ENCODE peak calls at places on chromosomes 3 and 15, in seven cellular contexts. A, Z, I, E, X, H and B are unnamed samples.
A peak's percentile ranks its signal among the peaks of the same experiment; 100 is the strongest.

GRCh38 chr3:11591006-11591360 is 52.7 kb downstream of the VGLL4 start:
- DNase-seq in I (no peak), A (no peak), H (no peak), X (no peak), E (no peak), Z (no peak), B (no peak)

GRCh38 chr15:69723404-69724097 is 270.9 kb downstream of the RPLP1 start:
- DNase-seq in H (no peak), I (no peak), Z (no peak), E (no peak), A (no peak), X (no peak), B (no peak)

GRCh38 chr3:100089802-100090668 is 24.3 kb downstream of the FILIP1L start:
- DNase-seq in H (no peak), Z (no peak), X (peak; percentile 67), E (no peak), A (peak; percentile 27), I (no peak), B (no peak)

GRCh38 chr3:119717520-119717919 is 14.7 kb downstream of the CFAP91 start:
- DNase-seq in X (no peak), E (no peak), Z (no peak), H (no peak), A (no peak), I (no peak), B (no peak)

GRCh38 chr15:65368300-65368617 is 9.5 kb downstream of the IGDCC3 start:
- DNase-seq in E (no peak), X (no peak), Z (peak; percentile 35), A (no peak), H (no peak), I (no peak), B (no peak)

GRCh38 chr3:99503350-99503749 is 135.0 kb upstream of the COL8A1 start:
- DNase-seq in A (no peak), E (no peak), X (no peak), Z (no peak), I (no peak), H (no peak), B (peak; percentile 34)

GRCh38 chr15:74786659-74787165 is 4.8 kb downstream of the CSK start:
- DNase-seq in E (no peak), Z (no peak), I (no peak), H (no peak), X (no peak), A (no peak), B (no peak)

GRCh38 chr3:10774825-10775224 is 41.2 kb upstream of the SLC6A11 start:
- DNase-seq in A (no peak), E (no peak), I (no peak), H (no peak), X (no peak), Z (no peak), B (no peak)

GRCh38 chr3:65318231-65318630 is 630.4 kb upstream of the ADAMTS9 start:
- DNase-seq in H (no peak), A (no peak), Z (no peak), I (no peak), X (no peak), E (no peak), B (no peak)

GRCh38 chr3:31341130-31341529 is 191.6 kb upstream of the STT3B start:
- DNase-seq in Z (no peak), I (no peak), A (no peak), X (peak; percentile 52), E (no peak), H (peak; percentile 26), B (no peak)

GRCh38 chr3:141399979-141400971 is 32.0 kb downstream of the ZBTB38 start:
- DNase-seq in H (no peak), I (no peak), X (peak; percentile 97), Z (no peak), E (no peak), A (no peak), B (no peak)

GRCh38 chr15:39511915-39512260 is 69.0 kb upstream of the THBS1 start:
- DNase-seq in H (no peak), A (peak; percentile 62), E (no peak), I (no peak), X (no peak), Z (no peak), B (no peak)

GRCh38 chr3:172034786-172035685 is 4.3 kb upstream of the FNDC3B start:
- DNase-seq in Z (no peak), E (no peak), X (no peak), A (no peak), H (no peak), I (peak; percentile 34), B (no peak)

GRCh38 chr3:14839236-14839635 is 20.5 kb downstream of the FGD5 start:
- DNase-seq in Z (no peak), E (no peak), I (no peak), X (no peak), A (no peak), H (no peak), B (no peak)

GRCh38 chr3:188452158-188452772 is 298.3 kb downstream of the LPP start:
- DNase-seq in E (no peak), H (no peak), Z (no peak), X (no peak), I (no peak), A (no peak), B (no peak)

GRCh38 chr3:144182501-144182900 is 210.9 kb downstream of the DIPK2A start:
- DNase-seq in X (no peak), A (no peak), E (no peak), I (no peak), H (no peak), Z (no peak), B (no peak)

GRCh38 chr15:28913171-28913765 is 27.5 kb downstream of the APBA2 start:
- DNase-seq in X (no peak), E (no peak), H (no peak), A (no peak), I (no peak), Z (no peak), B (no peak)

GRCh38 chr15:70200511-70200991 is 102.8 kb upstream of the TLE3 start:
- DNase-seq in I (no peak), Z (no peak), A (no peak), E (no peak), H (no peak), X (no peak), B (no peak)

GRCh38 chr3:151283907-151284461 is 5.6 kb upstream of the P2RY14 start:
- DNase-seq in E (peak; percentile 23), Z (no peak), I (no peak), X (peak; percentile 84), A (peak; percentile 53), H (peak; percentile 66), B (no peak)

DNA sequence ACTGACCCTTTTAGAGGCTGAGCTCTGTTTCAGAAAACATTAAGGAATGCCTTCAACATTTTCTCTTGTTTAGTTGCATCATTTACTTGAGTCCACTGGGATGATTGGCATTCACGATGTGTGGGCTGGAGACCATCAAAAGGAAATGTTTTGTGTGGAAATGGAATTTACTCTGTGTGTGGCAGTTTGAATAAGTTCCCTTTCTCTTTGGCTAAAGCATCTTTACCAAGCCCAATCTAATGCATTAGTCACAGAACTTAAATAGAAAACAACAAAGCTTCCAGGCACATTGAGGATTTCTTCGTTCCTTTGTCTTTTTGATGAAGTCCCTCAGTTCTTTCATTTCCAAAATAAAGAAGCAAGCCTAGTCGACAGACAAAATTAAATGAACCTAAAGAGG is 633.8 kb upstream of the TGFBR2 start:
- DNase-seq in E (no peak), I (peak; percentile 36), H (no peak), X (no peak), A (peak; percentile 8), Z (no peak), B (no peak)
- H3K4me3 ChIP-seq in E (no peak overlapping the region), I (no peak overlapping the region), H (no peak overlapping the region), X (no peak overlapping the region), A (no peak overlapping the region), Z (no peak overlapping the region), B (no peak overlapping the region)

GRCh38 chr15:71820127-71820526 is 9.8 kb downstream of the NR2E3 start:
- DNase-seq in A (no peak), X (no peak), Z (no peak), E (no peak), H (no peak), I (no peak), B (no peak)
- H3K9me3 ChIP-seq in A (peaks cover 43% of the 10 kb centered on the region), X (peaks cover 21% of the 10 kb centered on the region), Z (no peaks in the 10 kb centered on the region), E (no peaks in the 10 kb centered on the region), H (peaks cover 43% of the 10 kb centered on the region), I (peaks cover 57% of the 10 kb centered on the region), B (no peaks in the 10 kb centered on the region)

GRCh38 chr15:88657326-88658069 is 18.7 kb downstream of the ISG20 start:
- DNase-seq in E (no peak), A (no peak), Z (no peak), H (peak; percentile 49), I (no peak), X (no peak), B (peak; percentile 53)

GRCh38 chr15:88654430-88655102 is 15.8 kb downstream of the ISG20 start:
- DNase-seq in I (no peak), X (no peak), H (peak; percentile 21), E (no peak), Z (no peak), A (no peak), B (no peak)

GRCh38 chr15:88655103-88655553 is 16.3 kb downstream of the ISG20 start:
- DNase-seq in I (no peak), E (no peak), X (no peak), Z (no peak), H (peak; percentile 24), A (no peak), B (no peak)

GRCh38 chr15:88656760-88657221 is 18.0 kb downstream of the ISG20 start:
- DNase-seq in A (no peak), Z (no peak), X (no peak), H (peak; percentile 41), I (no peak), E (no peak), B (no peak)

DNA sequence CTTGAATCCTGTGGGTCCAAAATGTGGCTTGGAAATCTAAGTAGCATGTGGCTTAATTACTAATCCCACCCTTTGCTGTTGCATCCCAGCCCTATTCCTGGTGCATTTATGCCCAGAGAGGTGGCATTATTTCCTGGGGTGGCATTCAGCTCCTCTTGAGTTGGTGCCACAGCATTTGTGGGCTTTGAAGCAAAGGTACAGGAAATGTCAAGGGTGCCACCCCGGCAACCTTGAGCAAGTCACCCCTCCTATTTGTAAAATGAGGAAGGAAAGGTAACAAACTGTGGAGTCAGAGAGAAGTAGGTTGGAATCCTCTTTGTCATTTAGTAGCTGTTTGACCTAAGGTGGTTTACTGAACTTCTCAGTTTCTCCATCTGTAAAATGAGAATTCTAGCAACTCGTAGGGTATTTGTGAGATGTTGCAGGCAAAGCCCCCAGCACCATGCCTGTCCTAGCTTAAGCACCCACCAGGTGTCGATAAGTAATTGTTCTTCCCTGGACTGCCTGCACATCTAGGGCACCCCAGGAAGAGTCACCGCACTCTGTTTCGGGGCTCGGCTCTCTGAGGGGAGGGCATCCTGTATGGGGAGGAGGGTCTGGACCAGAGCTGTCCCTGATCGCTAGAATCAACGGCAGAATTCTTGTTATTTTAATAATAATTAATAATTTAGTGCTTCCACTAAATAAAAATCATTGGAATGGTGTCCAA is 17.1 kb downstream of the ISG20 start:
- DNase-seq in Z (no peak), A (no peak), I (no peak), H (peak; percentile 1), E (no peak), X (no peak), B (no peak)
- H3K4me3 ChIP-seq in Z (no peak overlapping the region), A (no peak overlapping the region), I (no peak overlapping the region), H (no peak overlapping the region), E (no peak overlapping the region), X (no peak overlapping the region), B (no peak overlapping the region)

DNA sequence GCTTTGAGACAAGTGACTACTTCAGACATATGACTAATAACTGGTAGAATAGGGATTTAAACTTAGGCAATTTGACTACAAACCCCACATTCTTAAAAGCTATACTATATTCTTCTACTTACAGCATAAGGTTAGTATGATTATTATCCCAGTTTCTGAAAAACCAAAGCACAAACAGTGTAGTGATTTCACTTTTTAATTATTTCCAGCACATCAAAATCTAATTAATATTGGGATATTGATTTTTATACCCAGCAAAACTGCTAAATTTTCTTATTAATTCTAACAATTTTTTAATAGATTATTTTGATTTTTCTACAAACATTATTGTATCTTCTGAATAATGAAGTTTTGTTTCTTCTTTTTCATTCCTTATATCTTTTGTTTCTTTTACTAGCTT is 16.9 kb downstream of the EHHADH start:
- DNase-seq in A (no peak), H (no peak), E (no peak), X (no peak), I (no peak), Z (no peak), B (no peak)
- H3K9me3 ChIP-seq in A (no peaks in the 10 kb centered on the region), H (peaks cover 47% of the 10 kb centered on the region), E (no peaks in the 10 kb centered on the region), X (peaks cover 25% of the 10 kb centered on the region), I (peaks cover 76% of the 10 kb centered on the region), Z (no peaks in the 10 kb centered on the region), B (no peaks in the 10 kb centered on the region)